ENCODE peak calls at places on chromosomes 16 and 17, in four cellular contexts. X is ascending aorta, B is colonic mucosa, H is lower leg skin. S is an unnamed sample.
A peak's percentile ranks its signal among the peaks of the same experiment; 100 is the strongest.

GRCh38 chr16:7393680-7394079 is 61.0 kb downstream of the RBFOX1 start:
- DNase-seq in X (no peak), B (no peak), H (no peak), S (no peak)

GRCh38 chr16:31380201-31380600 is 12.9 kb upstream of the ITGAD start:
- DNase-seq in X (no peak), B (no peak), H (no peak), S (no peak)

GRCh38 chr17:40922239-40922638 is 15.2 kb downstream of the KRT23 start:
- DNase-seq in X (peak; percentile 68), B (no peak), H (peak; percentile 78), S (peak; percentile 18)

GRCh38 chr16:66741131-66741900 is 10.1 kb downstream of the DYNC1LI2 start:
- DNase-seq in X (peak; percentile 96), B (peak; percentile 95), H (peak; percentile 92), S (peak; percentile 82)

GRCh38 chr17:29138184-29138955 is 41.8 kb downstream of the MYO18A start:
- DNase-seq in X (no peak), B (no peak), H (no peak), S (no peak)

GRCh38 chr17:34236341-34236892 is 18.7 kb upstream of the CCL2 start:
- DNase-seq in X (no peak), B (no peak), H (no peak), S (no peak)

GRCh38 chr17:5097101-5097834 is 14.4 kb downstream of the ZNF232 start:
- DNase-seq in X (no peak), B (peak; percentile 39), H (peak; percentile 41), S (no peak)

GRCh38 chr16:86959182-86959651 is 358.0 kb downstream of the C16orf95 start:
- DNase-seq in X (no peak), B (no peak), H (no peak), S (no peak)

GRCh38 chr16:67199011-67199807 is at the start of gene ELMO3:
- DNase-seq in X (no peak), B (peak; percentile 89), H (no peak), S (no peak)

GRCh38 chr16:70715113-70715711 is 29.4 kb upstream of the MTSS2 start:
- DNase-seq in X (peak; percentile 98), B (peak; percentile 50), H (no peak), S (peak; percentile 90)

GRCh38 chr16:77825196-77825595 is 36.8 kb downstream of the VAT1L start:
- DNase-seq in X (no peak), B (no peak), H (no peak), S (no peak)

GRCh38 chr16:71540-72341 is 690 bp downstream of the RHBDF1 start:
- DNase-seq in X (peak; percentile 86), B (peak; percentile 91), H (peak; percentile 86), S (no peak)

GRCh38 chr16:89621136-89621697 is 7.8 kb downstream of the DPEP1 start:
- DNase-seq in X (no peak), B (no peak), H (no peak), S (no peak)

GRCh38 chr17:78120971-78121800 is 7.4 kb downstream of the TMC6 start:
- DNase-seq in X (no peak), B (no peak), H (no peak), S (no peak)

GRCh38 chr17:2965621-2966275 is 97.7 kb downstream of the OR1D5 start:
- DNase-seq in X (no peak), B (no peak), H (no peak), S (no peak)

GRCh38 chr17:15999974-16000827 is 577 bp downstream of the TTC19 start:
- DNase-seq in X (peak; percentile 73), B (no peak), H (peak; percentile 24), S (no peak)

GRCh38 chr17:16936536-16937310 is 35.2 kb downstream of the TNFRSF13B start:
- DNase-seq in X (peak; percentile 31), B (no peak), H (no peak), S (no peak)

GRCh38 chr16:89341697-89342694 is 124.5 kb downstream of the ZNF778 start:
- DNase-seq in X (no peak), B (no peak), H (no peak), S (no peak)

GRCh38 chr17:57875109-57876022 is 25.5 kb upstream of the MRPS23 start:
- DNase-seq in X (peak; percentile 96), B (no peak), H (no peak), S (peak; percentile 96)

GRCh38 chr17:39196820-39197331 is 593 bp downstream of the CACNB1 start:
- DNase-seq in X (peak; percentile 79), B (peak; percentile 58), H (no peak), S (no peak)

GRCh38 chr16:28524544-28525179 is 14.1 kb downstream of the NUPR1 start:
- DNase-seq in X (no peak), B (no peak), H (no peak), S (no peak)

GRCh38 chr17:39252788-39253460 is 27.2 kb upstream of the STAC2 start:
- DNase-seq in X (no peak), B (no peak), H (no peak), S (no peak)

GRCh38 chr17:7703584-7704574 is 1.1 kb upstream of the EFNB3 start:
- DNase-seq in X (no peak), B (no peak), H (no peak), S (no peak)

GRCh38 chr17:63390090-63390489 is 56.0 kb downstream of the CYB561 start:
- DNase-seq in X (no peak), B (no peak), H (no peak), S (no peak)

GRCh38 chr16:14300631-14301149 is 229.6 kb downstream of the MRTFB start:
- DNase-seq in X (peak; percentile 90), B (peak; percentile 62), H (peak; percentile 81), S (peak; percentile 63)

GRCh38 chr17:44170499-44171201 is at the start of gene ASB16:
- DNase-seq in X (no peak), B (no peak), H (no peak), S (no peak)

GRCh38 chr17:49694847-49695697 is 12.7 kb downstream of the SLC35B1 start:
- DNase-seq in X (no peak), B (peak; percentile 72), H (peak; percentile 53), S (no peak)

GRCh38 chr16:12159028-12159427 is 182.5 kb downstream of the SNX29 start:
- DNase-seq in X (no peak), B (no peak), H (no peak), S (no peak)

GRCh38 chr16:78996806-78997205 is 603.7 kb downstream of the MAF start:
- DNase-seq in X (no peak), B (no peak), H (no peak), S (no peak)

GRCh38 chr17:70172449-70172848 is 3.1 kb downstream of the KCNJ2 start:
- DNase-seq in X (no peak), B (no peak), H (no peak), S (no peak)

GRCh38 chr17:65055280-65055707 is 1.2 kb downstream of the GNA13 start:
- DNase-seq in X (no peak), B (no peak), H (no peak), S (no peak)

GRCh38 chr16:48158296-48158695 is 2.5 kb upstream of the ABCC12 start:
- DNase-seq in X (no peak), B (no peak), H (no peak), S (no peak)

GRCh38 chr16:88619859-88620655 is 18.3 kb upstream of the IL17C start:
- DNase-seq in X (no peak), B (no peak), H (no peak), S (no peak)

GRCh38 chr16:87317766-87318121 is 552 bp upstream of the C16orf95 start:
- DNase-seq in X (peak; percentile 80), B (peak; percentile 66), H (peak; percentile 42), S (peak; percentile 27)

GRCh38 chr17:39175695-39176093 is 9.7 kb upstream of the ARL5C start:
- DNase-seq in X (no peak), B (no peak), H (no peak), S (no peak)

GRCh38 chr17:37417852-37418251 is 11.2 kb downstream of the TADA2A start:
- DNase-seq in X (no peak), B (no peak), H (no peak), S (no peak)

GRCh38 chr17:44518032-44518431 is 14.8 kb upstream of the GPATCH8 start:
- DNase-seq in X (no peak), B (no peak), H (no peak), S (no peak)

GRCh38 chr16:50696575-50697420 is 3.4 kb downstream of the NOD2 start:
- DNase-seq in X (peak; percentile 85), B (peak; percentile 92), H (peak; percentile 93), S (no peak)

GRCh38 chr16:20928774-20929411 is 28.3 kb downstream of the LYRM1 start:
- DNase-seq in X (no peak), B (no peak), H (no peak), S (peak; percentile 44)

GRCh38 chr17:73228748-73229236 is 32.9 kb downstream of the CPSF4L start:
- DNase-seq in X (peak; percentile 83), B (peak; percentile 61), H (peak; percentile 77), S (peak; percentile 62)

GRCh38 chr17:81339180-81339501 is 44.0 kb upstream of the SLC38A10 start:
- DNase-seq in X (no peak), B (no peak), H (no peak), S (no peak)
- TF ChIP-seq CTCF in X (no peak), B (no peak), H (no peak), S (no peak)

GRCh38 chr16:25135239-25135878 is 23.8 kb downstream of the LCMT1 start:
- DNase-seq in X (no peak), B (peak; percentile 63), H (no peak), S (no peak)
- TF ChIP-seq CTCF in X (no peak), B (peak; percentile 35), H (no peak), S (peak; percentile 12)

GRCh38 chr17:82949984-82950383 is 110.2 kb upstream of the ZNF750 start:
- DNase-seq in X (no peak), B (no peak), H (no peak), S (no peak)
- TF ChIP-seq CTCF in X (no peak), B (no peak), H (no peak), S (no peak)

GRCh38 chr16:82345318-82345717 is 175.3 kb upstream of the MPHOSPH6 start:
- DNase-seq in X (no peak), B (no peak), H (no peak), S (no peak)

GRCh38 chr16:82341146-82341669 is 171.2 kb upstream of the MPHOSPH6 start:
- DNase-seq in X (no peak), B (no peak), H (no peak), S (no peak)

GRCh38 chr16:82340531-82340930 is 170.5 kb upstream of the MPHOSPH6 start:
- DNase-seq in X (no peak), B (no peak), H (no peak), S (no peak)

DNA sequence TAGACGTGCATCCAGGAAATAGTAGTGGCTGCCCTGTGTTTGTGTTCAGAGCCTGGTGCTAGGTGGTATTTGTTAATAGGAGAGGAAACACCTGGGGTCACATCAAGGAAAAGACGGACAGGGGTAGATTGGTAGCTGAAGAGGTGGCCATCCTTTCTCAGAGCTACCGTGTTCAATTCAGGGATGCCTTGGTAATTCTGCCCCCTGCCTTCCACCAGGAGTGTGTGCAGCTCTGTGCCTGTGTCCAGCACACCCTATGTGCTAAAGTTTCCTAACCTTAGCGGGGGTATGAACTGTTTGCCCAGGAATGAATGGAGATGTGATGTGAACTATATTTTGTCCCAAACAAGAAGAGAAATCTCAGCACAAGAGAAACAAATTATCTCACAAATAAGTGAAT is 174.1 kb upstream of the MPHOSPH6 start:
- DNase-seq in X (no peak), B (no peak), H (no peak), S (no peak)
- TF ChIP-seq CTCF in X (peak; percentile 51), B (no peak), H (no peak), S (peak; percentile 14)

DNA sequence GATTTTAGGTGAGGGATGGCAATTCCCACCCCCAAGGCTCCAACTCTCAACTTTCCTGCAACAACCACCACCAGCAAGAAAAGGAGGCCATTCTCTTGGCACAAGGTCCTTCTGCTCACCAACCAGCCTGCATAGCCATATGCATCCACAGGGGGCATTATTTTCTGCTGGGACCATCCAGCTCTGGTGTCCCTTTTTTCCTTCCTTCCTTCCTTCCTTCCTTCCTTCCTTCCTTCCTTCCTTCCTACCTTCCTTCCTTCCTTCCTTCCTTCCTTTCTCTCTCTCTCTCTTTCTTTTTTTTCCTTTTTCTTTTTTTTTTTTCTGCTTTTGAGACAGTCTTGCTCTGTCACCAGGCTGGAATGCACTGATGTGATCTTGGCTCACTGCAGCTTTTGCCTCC is 21.1 kb upstream of the COX10 start:
- DNase-seq in X (no peak), B (no peak), H (no peak), S (no peak)
- TF ChIP-seq CTCF in X (no peak), B (peak; percentile 25), H (no peak), S (peak; percentile 20)